ENCODE peak calls at places on chromosomes 5 and 9, in five cellular contexts. One of them, this sample, is unnamed.

GRCh38 chr5:82163459-82164108 is 114.6 kb downstream of the RPS23 start:
- DNase-seq in MCF 10A: peak; percentile 72
- DNase-seq in ascending aorta: no peak
- DNase-seq in bronchial epithelial cell: peak; percentile 81
- DNase-seq in mesothelial cell of epicardium: no peak
- DNase-seq in this sample: no peak

GRCh38 chr5:100647461-100648230 is 112.5 kb downstream of the FAM174A start:
- DNase-seq in bronchial epithelial cell: peak; percentile 51
- DNase-seq in ascending aorta: no peak
- DNase-seq in MCF 10A: peak; percentile 78
- DNase-seq in mesothelial cell of epicardium: peak; percentile 74
- DNase-seq in this sample: no peak

GRCh38 chr9:70113403-70114022 is 69.9 kb downstream of the MAMDC2 start:
- DNase-seq in bronchial epithelial cell: peak; percentile 62
- DNase-seq in MCF 10A: peak; percentile 76
- DNase-seq in mesothelial cell of epicardium: no peak
- DNase-seq in ascending aorta: no peak
- DNase-seq in this sample: no peak

GRCh38 chr5:10227396-10227795 is 22.3 kb downstream of the ATPSCKMT start:
- DNase-seq in ascending aorta: no peak
- DNase-seq in bronchial epithelial cell: no peak
- DNase-seq in MCF 10A: no peak
- DNase-seq in mesothelial cell of epicardium: no peak
- DNase-seq in this sample: no peak

GRCh38 chr9:2933165-2934095 is 89.5 kb upstream of the PUM3 start:
- DNase-seq in ascending aorta: no peak
- DNase-seq in mesothelial cell of epicardium: no peak
- DNase-seq in MCF 10A: no peak
- DNase-seq in bronchial epithelial cell: no peak
- DNase-seq in this sample: no peak

GRCh38 chr9:90970603-90971002 is 169.0 kb downstream of the SYK start:
- DNase-seq in ascending aorta: no peak
- DNase-seq in MCF 10A: peak; percentile 96
- DNase-seq in bronchial epithelial cell: peak; percentile 100
- DNase-seq in mesothelial cell of epicardium: no peak
- DNase-seq in this sample: no peak

GRCh38 chr9:127931092-127931881 is 710 bp upstream of the PIP5KL1 start:
- DNase-seq in MCF 10A: peak; percentile 58
- DNase-seq in ascending aorta: no peak
- DNase-seq in bronchial epithelial cell: peak; percentile 55
- DNase-seq in mesothelial cell of epicardium: no peak
- DNase-seq in this sample: no peak

GRCh38 chr9:91949946-91950664 is at the start of gene ROR2:
- DNase-seq in MCF 10A: no peak
- DNase-seq in mesothelial cell of epicardium: peak; percentile 93
- DNase-seq in ascending aorta: no peak
- DNase-seq in bronchial epithelial cell: peak; percentile 9
- DNase-seq in this sample: no peak

GRCh38 chr9:77015291-77016048 is 4.0 kb upstream of the FOXB2 start:
- DNase-seq in mesothelial cell of epicardium: no peak
- DNase-seq in bronchial epithelial cell: no peak
- DNase-seq in ascending aorta: no peak
- DNase-seq in MCF 10A: no peak
- DNase-seq in this sample: no peak

GRCh38 chr5:149733129-149733900 is 3.2 kb downstream of the PPARGC1B start:
- DNase-seq in bronchial epithelial cell: no peak
- DNase-seq in ascending aorta: no peak
- DNase-seq in mesothelial cell of epicardium: no peak
- DNase-seq in MCF 10A: no peak
- DNase-seq in this sample: no peak

GRCh38 chr9:95923794-95924193 is 48.3 kb downstream of the ERCC6L2 start:
- DNase-seq in ascending aorta: no peak
- DNase-seq in MCF 10A: no peak
- DNase-seq in mesothelial cell of epicardium: no peak
- DNase-seq in bronchial epithelial cell: no peak
- DNase-seq in this sample: no peak

GRCh38 chr5:73515232-73515631 is 17.0 kb downstream of the BTF3 start:
- DNase-seq in ascending aorta: no peak
- DNase-seq in mesothelial cell of epicardium: no peak
- DNase-seq in bronchial epithelial cell: peak; percentile 79
- DNase-seq in MCF 10A: no peak
- DNase-seq in this sample: no peak

GRCh38 chr5:6682239-6682638 is 31.0 kb upstream of the TENT4A start:
- DNase-seq in mesothelial cell of epicardium: no peak
- DNase-seq in bronchial epithelial cell: no peak
- DNase-seq in MCF 10A: no peak
- DNase-seq in ascending aorta: no peak
- DNase-seq in this sample: no peak

GRCh38 chr5:108788142-108788541 is 40.4 kb downstream of the FER start:
- DNase-seq in mesothelial cell of epicardium: no peak
- DNase-seq in ascending aorta: peak; percentile 17
- DNase-seq in MCF 10A: no peak
- DNase-seq in bronchial epithelial cell: no peak
- DNase-seq in this sample: no peak

GRCh38 chr9:109251080-109251775 is 69.6 kb downstream of the EPB41L4B start:
- DNase-seq in mesothelial cell of epicardium: no peak
- DNase-seq in ascending aorta: no peak
- DNase-seq in MCF 10A: peak; percentile 84
- DNase-seq in bronchial epithelial cell: peak; percentile 89
- DNase-seq in this sample: no peak

GRCh38 chr5:15026944-15027343 is 155.4 kb upstream of the ANKH start:
- DNase-seq in MCF 10A: no peak
- DNase-seq in bronchial epithelial cell: no peak
- DNase-seq in ascending aorta: no peak
- DNase-seq in mesothelial cell of epicardium: no peak
- DNase-seq in this sample: no peak

GRCh38 chr9:11457809-11458785 is 845.3 kb upstream of the PTPRD start:
- DNase-seq in bronchial epithelial cell: no peak
- DNase-seq in MCF 10A: peak; percentile 34
- DNase-seq in ascending aorta: no peak
- DNase-seq in mesothelial cell of epicardium: no peak
- DNase-seq in this sample: no peak

GRCh38 chr9:92728831-92729734 is 35.5 kb downstream of the BICD2 start:
- DNase-seq in MCF 10A: no peak
- DNase-seq in ascending aorta: no peak
- DNase-seq in bronchial epithelial cell: no peak
- DNase-seq in mesothelial cell of epicardium: no peak
- DNase-seq in this sample: no peak

GRCh38 chr5:95969646-95970358 is 8.2 kb upstream of the ELL2 start:
- DNase-seq in bronchial epithelial cell: peak; percentile 73
- DNase-seq in ascending aorta: no peak
- DNase-seq in mesothelial cell of epicardium: no peak
- DNase-seq in MCF 10A: peak; percentile 75
- DNase-seq in this sample: no peak

GRCh38 chr9:131113655-131114563 is 11.5 kb upstream of the NUP214 start:
- DNase-seq in mesothelial cell of epicardium: no peak
- DNase-seq in MCF 10A: no peak
- DNase-seq in bronchial epithelial cell: no peak
- DNase-seq in ascending aorta: no peak
- DNase-seq in this sample: no peak

GRCh38 chr9:123380852-123381705 is 25.1 kb downstream of the CRB2 start:
- DNase-seq in bronchial epithelial cell: no peak
- DNase-seq in mesothelial cell of epicardium: no peak
- DNase-seq in MCF 10A: no peak
- DNase-seq in ascending aorta: no peak
- DNase-seq in this sample: no peak

GRCh38 chr5:54093081-54093492 is 217.3 kb downstream of the ARL15 start:
- DNase-seq in mesothelial cell of epicardium: no peak
- DNase-seq in MCF 10A: peak; percentile 85
- DNase-seq in bronchial epithelial cell: peak; percentile 71
- DNase-seq in ascending aorta: no peak
- DNase-seq in this sample: no peak

GRCh38 chr9:93585259-93585658 is 8.9 kb downstream of the PHF2 start:
- DNase-seq in MCF 10A: no peak
- DNase-seq in bronchial epithelial cell: no peak
- DNase-seq in ascending aorta: no peak
- DNase-seq in mesothelial cell of epicardium: no peak
- DNase-seq in this sample: no peak

GRCh38 chr9:79719989-79720388 is 148.2 kb downstream of the TLE4 start:
- DNase-seq in MCF 10A: no peak
- DNase-seq in ascending aorta: no peak
- DNase-seq in mesothelial cell of epicardium: no peak
- DNase-seq in bronchial epithelial cell: no peak
- DNase-seq in this sample: no peak

GRCh38 chr9:129612123-129612522 is 8.8 kb downstream of the C9orf50 start:
- DNase-seq in ascending aorta: no peak
- DNase-seq in MCF 10A: no peak
- DNase-seq in bronchial epithelial cell: no peak
- DNase-seq in mesothelial cell of epicardium: no peak
- DNase-seq in this sample: no peak

GRCh38 chr9:133704711-133705181 is 33.4 kb downstream of the SARDH start:
- DNase-seq in MCF 10A: no peak
- DNase-seq in bronchial epithelial cell: no peak
- DNase-seq in mesothelial cell of epicardium: no peak
- DNase-seq in ascending aorta: no peak
- DNase-seq in this sample: no peak

GRCh38 chr9:115944166-115944948 is 209.2 kb upstream of the PAPPA start:
- DNase-seq in MCF 10A: peak; percentile 99
- DNase-seq in mesothelial cell of epicardium: peak; percentile 49
- DNase-seq in ascending aorta: no peak
- DNase-seq in bronchial epithelial cell: peak; percentile 97
- DNase-seq in this sample: peak; percentile 100

GRCh38 chr5:65037845-65038815 is 269.4 kb downstream of the CWC27 start:
- DNase-seq in mesothelial cell of epicardium: no peak
- DNase-seq in MCF 10A: peak; percentile 40
- DNase-seq in ascending aorta: no peak
- DNase-seq in bronchial epithelial cell: peak; percentile 50
- DNase-seq in this sample: no peak
- TF ChIP-seq CTCF in mesothelial cell of epicardium: no peak
- TF ChIP-seq CTCF in MCF 10A: no peak
- TF ChIP-seq CTCF in ascending aorta: no peak
- TF ChIP-seq CTCF in bronchial epithelial cell: peak; percentile 42
- TF ChIP-seq CTCF in this sample: peak; percentile 6

DNA sequence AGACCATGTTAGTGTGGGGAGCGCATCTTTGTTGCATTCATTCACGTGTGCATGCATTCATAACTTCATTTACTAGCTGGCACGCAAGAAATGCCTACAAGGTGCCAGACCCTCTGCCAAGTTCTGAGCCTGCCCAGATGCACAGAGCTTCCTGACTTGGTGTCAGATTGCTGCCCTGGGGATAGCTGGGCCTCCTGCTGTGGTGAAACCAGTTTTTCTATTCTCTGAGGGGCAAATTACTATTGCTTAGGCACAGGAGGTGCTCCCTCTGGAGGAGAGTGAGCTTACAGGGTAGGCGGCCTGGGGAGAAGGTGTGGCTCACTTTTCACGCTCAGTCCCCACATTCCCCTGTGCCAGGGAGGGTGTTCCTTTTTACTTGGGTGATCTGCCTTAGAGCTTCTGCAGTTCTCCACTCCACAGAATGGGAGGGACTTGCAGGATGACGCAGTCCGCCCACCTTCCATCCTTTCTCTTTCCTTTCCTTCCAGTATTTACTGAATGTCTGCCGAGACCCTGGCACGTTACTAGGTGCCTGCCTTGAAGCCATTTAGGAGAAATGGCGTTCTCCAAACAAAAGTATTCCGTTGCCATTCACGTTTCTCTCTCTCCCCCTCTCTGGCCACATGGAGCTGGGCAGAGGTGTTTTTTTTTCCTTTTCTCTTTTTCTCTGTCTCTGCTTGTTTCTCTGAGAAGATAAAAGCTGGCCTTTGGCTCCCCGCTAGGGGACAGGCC is 27.9 kb upstream of the CTNNA1 start:
- DNase-seq in ascending aorta: no peak
- DNase-seq in bronchial epithelial cell: peak; percentile 97
- DNase-seq in MCF 10A: peak; percentile 100
- DNase-seq in mesothelial cell of epicardium: peak; percentile 72
- DNase-seq in this sample: no peak
- TF ChIP-seq CTCF in ascending aorta: no peak
- TF ChIP-seq CTCF in bronchial epithelial cell: peak; percentile 83
- TF ChIP-seq CTCF in MCF 10A: peak; percentile 55
- TF ChIP-seq CTCF in mesothelial cell of epicardium: no peak
- TF ChIP-seq CTCF in this sample: peak; percentile 55

GRCh38 chr9:84791608-84792007 is 122.1 kb downstream of the NTRK2 start:
- DNase-seq in ascending aorta: no peak
- DNase-seq in mesothelial cell of epicardium: no peak
- DNase-seq in bronchial epithelial cell: no peak
- DNase-seq in MCF 10A: no peak
- DNase-seq in this sample: no peak
- TF ChIP-seq CTCF in ascending aorta: no peak
- TF ChIP-seq CTCF in mesothelial cell of epicardium: no peak
- TF ChIP-seq CTCF in bronchial epithelial cell: no peak
- TF ChIP-seq CTCF in MCF 10A: no peak
- TF ChIP-seq CTCF in this sample: no peak

DNA sequence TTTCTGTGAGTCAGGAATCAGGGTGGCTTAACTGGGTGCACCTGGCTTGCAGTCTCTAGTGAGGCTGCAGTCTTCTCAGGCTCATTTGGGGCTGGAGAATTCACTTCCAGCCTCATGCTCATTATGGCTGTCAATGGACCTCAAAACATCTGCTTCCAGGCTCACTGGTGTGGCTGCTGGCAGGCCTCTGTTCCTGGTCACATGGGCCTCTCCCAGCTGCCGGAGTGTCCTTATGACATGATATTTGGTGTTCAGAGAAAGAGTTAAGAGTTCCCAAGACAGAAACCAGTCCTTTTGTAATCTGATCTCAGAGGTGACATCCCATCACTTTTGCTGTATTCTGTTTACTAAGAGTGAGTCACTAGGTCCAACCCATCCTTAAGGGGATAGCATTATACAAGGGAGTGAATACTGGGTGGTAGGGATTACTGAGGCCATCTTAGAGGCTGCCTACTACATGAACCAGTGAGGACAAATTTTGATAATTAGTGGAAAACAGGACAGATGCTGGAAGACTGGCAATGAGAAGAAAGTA is 104.6 kb downstream of the CACNA1B start:
- DNase-seq in mesothelial cell of epicardium: no peak
- DNase-seq in bronchial epithelial cell: peak; percentile 37
- DNase-seq in MCF 10A: peak; percentile 50
- DNase-seq in ascending aorta: no peak
- DNase-seq in this sample: no peak
- TF ChIP-seq CTCF in mesothelial cell of epicardium: no peak
- TF ChIP-seq CTCF in bronchial epithelial cell: no peak
- TF ChIP-seq CTCF in MCF 10A: no peak
- TF ChIP-seq CTCF in ascending aorta: no peak
- TF ChIP-seq CTCF in this sample: no peak

GRCh38 chr9:74771262-74771585 is 116.5 kb downstream of the TRPM6 start:
- DNase-seq in MCF 10A: no peak
- DNase-seq in bronchial epithelial cell: no peak
- DNase-seq in mesothelial cell of epicardium: no peak
- DNase-seq in ascending aorta: no peak
- DNase-seq in this sample: no peak
- TF ChIP-seq CTCF in MCF 10A: no peak
- TF ChIP-seq CTCF in bronchial epithelial cell: no peak
- TF ChIP-seq CTCF in mesothelial cell of epicardium: no peak
- TF ChIP-seq CTCF in ascending aorta: no peak
- TF ChIP-seq CTCF in this sample: no peak

GRCh38 chr5:13833440-13833839 is 111.0 kb downstream of the DNAH5 start:
- DNase-seq in ascending aorta: no peak
- DNase-seq in mesothelial cell of epicardium: no peak
- DNase-seq in bronchial epithelial cell: no peak
- DNase-seq in MCF 10A: no peak
- DNase-seq in this sample: no peak

GRCh38 chr5:13830536-13830935 is 114.0 kb downstream of the DNAH5 start:
- DNase-seq in MCF 10A: peak; percentile 45
- DNase-seq in mesothelial cell of epicardium: no peak
- DNase-seq in bronchial epithelial cell: peak; percentile 44
- DNase-seq in ascending aorta: no peak
- DNase-seq in this sample: no peak

GRCh38 chr5:13831236-13831810 is 113.2 kb downstream of the DNAH5 start:
- DNase-seq in MCF 10A: peak; percentile 36
- DNase-seq in mesothelial cell of epicardium: no peak
- DNase-seq in bronchial epithelial cell: peak; percentile 62
- DNase-seq in ascending aorta: no peak
- DNase-seq in this sample: no peak
- TF ChIP-seq CTCF in MCF 10A: peak; percentile 18
- TF ChIP-seq CTCF in mesothelial cell of epicardium: no peak
- TF ChIP-seq CTCF in bronchial epithelial cell: peak; percentile 35
- TF ChIP-seq CTCF in ascending aorta: no peak
- TF ChIP-seq CTCF in this sample: peak; percentile 14

This sample was measured in AG09319.